ENCODE peak calls at places on chromosomes 5 and 9, in four cellular contexts. One of them, this sample, is unnamed.

GRCh38 chr9:114276908-114277821 is 45.7 kb upstream of the ORM1 start:
- DNase-seq in RWPE2: peak; percentile 86
- DNase-seq in ovary: peak; percentile 57
- DNase-seq in body of pancreas: peak; percentile 5
- DNase-seq in this sample: no peak

GRCh38 chr9:128479262-128479661 is 23.5 kb downstream of the ODF2 start:
- DNase-seq in RWPE2: no peak
- DNase-seq in ovary: no peak
- DNase-seq in body of pancreas: no peak
- DNase-seq in this sample: no peak

GRCh38 chr5:5473224-5473623 is 50.7 kb downstream of the ICE1 start:
- DNase-seq in RWPE2: no peak
- DNase-seq in ovary: no peak
- DNase-seq in body of pancreas: no peak
- DNase-seq in this sample: no peak

GRCh38 chr5:161547573-161548471 is 1.3 kb upstream of the GABRB2 start:
- DNase-seq in RWPE2: no peak
- DNase-seq in ovary: no peak
- DNase-seq in body of pancreas: no peak
- DNase-seq in this sample: peak; percentile 22

GRCh38 chr9:131554088-131554864 is 9.0 kb downstream of the PRRT1B start:
- DNase-seq in RWPE2: no peak
- DNase-seq in ovary: no peak
- DNase-seq in body of pancreas: no peak
- DNase-seq in this sample: no peak

GRCh38 chr9:112050544-112051475 is 124.3 kb downstream of the SUSD1 start:
- DNase-seq in RWPE2: no peak
- DNase-seq in ovary: no peak
- DNase-seq in body of pancreas: peak; percentile 54
- DNase-seq in this sample: no peak

GRCh38 chr5:119318256-119318914 is 37.4 kb upstream of the TNFAIP8 start:
- DNase-seq in RWPE2: no peak
- DNase-seq in ovary: no peak
- DNase-seq in body of pancreas: no peak
- DNase-seq in this sample: no peak

GRCh38 chr5:167998148-167998767 is 293.2 kb upstream of the WWC1 start:
- DNase-seq in RWPE2: no peak
- DNase-seq in ovary: no peak
- DNase-seq in body of pancreas: no peak
- DNase-seq in this sample: no peak

GRCh38 chr9:121599186-121599871 is 52.1 kb upstream of the DAB2IP start:
- DNase-seq in RWPE2: no peak
- DNase-seq in ovary: peak; percentile 81
- DNase-seq in body of pancreas: peak; percentile 94
- DNase-seq in this sample: peak; percentile 60

GRCh38 chr9:113632776-113633590 is 169.5 kb downstream of the RGS3 start:
- DNase-seq in RWPE2: no peak
- DNase-seq in ovary: peak; percentile 16
- DNase-seq in body of pancreas: peak; percentile 4
- DNase-seq in this sample: no peak

GRCh38 chr9:684950-685340 is 156.6 kb upstream of the DMRT1 start:
- DNase-seq in RWPE2: no peak
- DNase-seq in ovary: no peak
- DNase-seq in body of pancreas: no peak
- DNase-seq in this sample: no peak

GRCh38 chr5:440413-441180 is 2.4 kb upstream of the EXOC3 start:
- DNase-seq in RWPE2: no peak
- DNase-seq in ovary: no peak
- DNase-seq in body of pancreas: no peak
- DNase-seq in this sample: peak; percentile 34

GRCh38 chr5:441996-442334 is 1.0 kb upstream of the EXOC3 start:
- DNase-seq in RWPE2: no peak
- DNase-seq in ovary: no peak
- DNase-seq in body of pancreas: no peak
- DNase-seq in this sample: no peak

GRCh38 chr5:443239-444151 is 519 bp downstream of the EXOC3 start:
- DNase-seq in RWPE2: peak; percentile 71
- DNase-seq in ovary: no peak
- DNase-seq in body of pancreas: no peak
- DNase-seq in this sample: peak; percentile 67

GRCh38 chr5:444226-444625 is 1.2 kb downstream of the EXOC3 start:
- DNase-seq in RWPE2: no peak
- DNase-seq in ovary: no peak
- DNase-seq in body of pancreas: no peak
- DNase-seq in this sample: peak; percentile 17

DNA sequence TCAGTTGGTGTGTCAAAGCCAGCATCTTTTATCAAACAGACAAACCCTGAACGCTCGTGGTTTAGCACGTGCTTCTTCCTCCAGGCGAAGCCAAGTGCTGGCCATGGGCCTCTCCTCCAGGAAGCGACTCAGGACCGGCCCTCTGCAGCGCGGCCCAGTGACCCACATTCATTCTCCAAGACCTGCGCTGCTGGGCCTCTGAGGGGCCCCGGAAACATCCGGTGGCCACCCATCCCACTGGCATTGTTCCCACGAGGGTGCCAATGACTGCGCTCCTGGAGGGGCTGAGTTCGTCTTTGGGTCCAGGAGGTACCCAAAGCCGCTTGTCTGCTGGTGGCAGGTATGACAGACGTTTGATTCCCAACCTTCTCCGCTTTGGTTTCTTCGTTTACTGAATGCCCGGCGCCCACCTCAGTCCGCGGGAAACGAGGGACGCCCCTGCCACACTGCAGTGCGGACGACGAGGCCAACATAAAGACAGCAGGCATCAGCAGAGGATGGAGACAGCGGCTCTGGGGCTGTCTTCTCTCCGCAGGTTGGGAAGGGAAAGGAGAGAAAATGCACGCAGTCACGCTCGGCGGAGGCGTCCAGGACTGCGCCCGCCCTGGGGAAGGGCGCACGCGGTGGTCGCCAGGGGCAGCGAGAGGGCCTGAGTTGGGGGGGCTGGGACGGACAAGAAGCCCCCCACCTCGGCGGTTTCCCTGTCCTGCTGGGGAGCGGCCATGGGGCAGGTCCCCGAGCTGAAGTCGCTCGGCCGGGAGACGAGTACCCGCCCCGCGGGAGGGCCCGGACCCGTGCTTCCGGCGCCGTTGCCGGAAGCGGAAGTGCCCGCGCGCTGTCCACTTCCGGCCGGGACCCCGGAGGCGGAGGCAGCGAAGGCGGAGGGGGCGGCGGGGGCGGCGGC is at the start of gene EXOC3:
- DNase-seq in RWPE2: peak; percentile 70
- DNase-seq in ovary: peak; percentile 84
- DNase-seq in body of pancreas: peak; percentile 71
- DNase-seq in this sample: peak; percentile 86
- TF ChIP-seq CTCF in RWPE2: no peak
- TF ChIP-seq CTCF in ovary: no peak
- TF ChIP-seq CTCF in body of pancreas: no peak
- TF ChIP-seq CTCF in this sample: no peak

GRCh38 chr9:133107245-133107722 is 13.8 kb downstream of the RALGDS start:
- DNase-seq in RWPE2: peak; percentile 43
- DNase-seq in ovary: peak; percentile 25
- DNase-seq in body of pancreas: no peak
- DNase-seq in this sample: no peak
- H3K36me3 ChIP-seq in RWPE2: peaks cover 42% of the 10 kb centered on the region
- H3K36me3 ChIP-seq in ovary: no peaks in the 10 kb centered on the region
- H3K36me3 ChIP-seq in body of pancreas: peaks cover 22% of the 10 kb centered on the region
- H3K36me3 ChIP-seq in this sample: peaks cover 7% of the 10 kb centered on the region

GRCh38 chr9:106286249-106286648 is 576.7 kb upstream of the ZNF462 start:
- DNase-seq in RWPE2: no peak
- DNase-seq in ovary: no peak
- DNase-seq in body of pancreas: no peak
- DNase-seq in this sample: no peak
- TF ChIP-seq CTCF in RWPE2: peak; percentile 38
- TF ChIP-seq CTCF in ovary: no peak
- TF ChIP-seq CTCF in body of pancreas: no peak
- TF ChIP-seq CTCF in this sample: no peak

GRCh38 chr5:170056561-170057267 is 49.0 kb upstream of the FOXI1 start:
- DNase-seq in RWPE2: no peak
- DNase-seq in ovary: no peak
- DNase-seq in body of pancreas: no peak
- DNase-seq in this sample: no peak

GRCh38 chr5:170053896-170054295 is 51.8 kb upstream of the FOXI1 start:
- DNase-seq in RWPE2: no peak
- DNase-seq in ovary: no peak
- DNase-seq in body of pancreas: no peak
- DNase-seq in this sample: no peak

GRCh38 chr5:170055606-170056005 is 50.1 kb upstream of the FOXI1 start:
- DNase-seq in RWPE2: no peak
- DNase-seq in ovary: no peak
- DNase-seq in body of pancreas: no peak
- DNase-seq in this sample: no peak

GRCh38 chr5:170059221-170059620 is 46.5 kb upstream of the FOXI1 start:
- DNase-seq in RWPE2: no peak
- DNase-seq in ovary: no peak
- DNase-seq in body of pancreas: no peak
- DNase-seq in this sample: no peak

GRCh38 chr5:170057311-170057710 is 48.4 kb upstream of the FOXI1 start:
- DNase-seq in RWPE2: no peak
- DNase-seq in ovary: no peak
- DNase-seq in body of pancreas: no peak
- DNase-seq in this sample: no peak
- H3K36me3 ChIP-seq in RWPE2: no peaks in the 10 kb centered on the region
- H3K36me3 ChIP-seq in ovary: no peaks in the 10 kb centered on the region
- H3K36me3 ChIP-seq in body of pancreas: no peaks in the 10 kb centered on the region
- H3K36me3 ChIP-seq in this sample: no peaks in the 10 kb centered on the region

DNA sequence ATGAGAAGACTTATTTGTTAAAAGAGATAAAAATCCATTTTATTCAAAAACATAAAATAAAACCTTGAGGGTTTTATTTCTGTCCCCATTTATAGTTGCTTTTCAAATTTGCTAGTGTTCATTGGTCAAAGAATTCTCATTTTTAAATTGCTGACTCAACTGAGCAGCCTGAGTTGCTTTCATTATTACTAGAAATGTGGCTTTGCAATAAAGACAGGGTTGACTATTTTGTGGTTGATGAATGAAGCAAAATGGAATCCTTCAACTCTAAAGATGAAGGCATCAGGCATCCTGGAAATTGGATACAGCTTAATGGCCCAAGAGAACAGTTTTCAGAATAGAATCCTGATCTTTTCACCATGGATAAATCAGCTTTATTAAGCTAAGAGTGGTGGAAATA is 23.9 kb upstream of the PPP3R2 start:
- DNase-seq in RWPE2: no peak
- DNase-seq in ovary: no peak
- DNase-seq in body of pancreas: no peak
- DNase-seq in this sample: no peak
- TF ChIP-seq CTCF in RWPE2: no peak
- TF ChIP-seq CTCF in ovary: no peak
- TF ChIP-seq CTCF in body of pancreas: no peak
- TF ChIP-seq CTCF in this sample: no peak

GRCh38 chr5:57576317-57576716 is 93.7 kb upstream of the ACTBL2 start:
- DNase-seq in RWPE2: no peak
- DNase-seq in ovary: no peak
- DNase-seq in body of pancreas: no peak
- DNase-seq in this sample: no peak
- H3K36me3 ChIP-seq in RWPE2: no peaks in the 10 kb centered on the region
- H3K36me3 ChIP-seq in ovary: no peaks in the 10 kb centered on the region
- H3K36me3 ChIP-seq in body of pancreas: no peaks in the 10 kb centered on the region
- H3K36me3 ChIP-seq in this sample: no peaks in the 10 kb centered on the region

DNA sequence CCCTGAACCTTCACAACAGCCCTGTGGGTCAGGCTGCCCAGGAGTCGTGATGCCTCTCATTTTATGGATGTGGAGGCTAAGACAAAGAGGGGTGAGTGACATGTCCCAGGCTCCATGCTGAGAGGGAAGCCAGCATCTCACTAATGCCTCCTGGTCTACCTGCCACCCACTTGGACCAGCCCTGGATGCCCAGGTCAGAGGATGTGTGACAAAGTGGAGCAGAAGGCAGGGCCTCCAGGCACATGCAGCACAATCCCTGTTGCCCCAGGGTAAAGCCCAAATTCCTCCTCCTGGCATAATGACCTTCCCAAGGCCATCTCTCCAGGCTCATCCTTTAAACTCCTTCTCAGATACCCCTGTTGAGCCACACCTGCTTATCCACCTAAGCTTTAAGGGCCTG is 51.4 kb upstream of the XPA start:
- DNase-seq in RWPE2: no peak
- DNase-seq in ovary: no peak
- DNase-seq in body of pancreas: no peak
- DNase-seq in this sample: no peak
- TF ChIP-seq CTCF in RWPE2: no peak
- TF ChIP-seq CTCF in ovary: no peak
- TF ChIP-seq CTCF in body of pancreas: no peak
- TF ChIP-seq CTCF in this sample: no peak

GRCh38 chr5:180848878-180849277 is 12.2 kb downstream of the ZFP62 start:
- DNase-seq in RWPE2: no peak
- DNase-seq in ovary: no peak
- DNase-seq in body of pancreas: no peak
- DNase-seq in this sample: no peak

GRCh38 chr5:180849827-180850226 is 11.2 kb downstream of the ZFP62 start:
- DNase-seq in RWPE2: no peak
- DNase-seq in ovary: no peak
- DNase-seq in body of pancreas: no peak
- DNase-seq in this sample: no peak

GRCh38 chr5:180852510-180852909 is 8.6 kb downstream of the ZFP62 start:
- DNase-seq in RWPE2: no peak
- DNase-seq in ovary: no peak
- DNase-seq in body of pancreas: no peak
- DNase-seq in this sample: no peak

GRCh38 chr5:180848265-180848664 is 12.8 kb downstream of the ZFP62 start:
- DNase-seq in RWPE2: no peak
- DNase-seq in ovary: no peak
- DNase-seq in body of pancreas: no peak
- DNase-seq in this sample: no peak

GRCh38 chr5:180850434-180851078 is 10.5 kb downstream of the ZFP62 start:
- DNase-seq in RWPE2: no peak
- DNase-seq in ovary: no peak
- DNase-seq in body of pancreas: no peak
- DNase-seq in this sample: no peak
- H3K36me3 ChIP-seq in RWPE2: peaks cover 83% of the 10 kb centered on the region
- H3K36me3 ChIP-seq in ovary: peaks cover 6% of the 10 kb centered on the region
- H3K36me3 ChIP-seq in body of pancreas: no peaks in the 10 kb centered on the region
- H3K36me3 ChIP-seq in this sample: peaks cover 17% of the 10 kb centered on the region